ENCODE peak calls at places on chromosomes 4 and X, in four cellular contexts. O, P, Z and C are unnamed samples.

GRCh38 chr4:133270021-133270570 is 121.0 kb downstream of the PCDH10 start:
- DNase-seq in O (no peak), P (no peak), Z (no peak), C (no peak)

GRCh38 chrX:46573331-46573895 is at the start of gene CHST7:
- DNase-seq in O (peak; percentile 67), P (no peak), Z (peak; percentile 54), C (no peak)

GRCh38 chr4:102815981-102816380 is 11.4 kb downstream of the UBE2D3 start:
- DNase-seq in O (peak; percentile 30), P (no peak), Z (peak; percentile 66), C (no peak)

GRCh38 chr4:985123-985830 is 1.6 kb upstream of the IDUA start:
- DNase-seq in O (peak; percentile 46), P (peak; percentile 91), Z (peak; percentile 65), C (no peak)

GRCh38 chr4:141647982-141648381 is 11.6 kb downstream of the IL15 start:
- DNase-seq in O (no peak), P (no peak), Z (no peak), C (no peak)

GRCh38 chrX:44580466-44580865 is 37.8 kb upstream of the FUNDC1 start:
- DNase-seq in O (no peak), P (no peak), Z (no peak), C (no peak)

GRCh38 chrX:115602308-115602707 is 41.3 kb downstream of the PLS3 start:
- DNase-seq in O (no peak), P (no peak), Z (no peak), C (no peak)

GRCh38 chr4:114286275-114286674 is 306.8 kb upstream of the ARSJ start:
- DNase-seq in O (no peak), P (no peak), Z (no peak), C (no peak)

GRCh38 chr4:123018391-123018755 is 96.0 kb upstream of the NUDT6 start:
- DNase-seq in O (no peak), P (no peak), Z (no peak), C (no peak)

GRCh38 chr4:96407651-96408342 is 567.9 kb downstream of the PDHA2 start:
- DNase-seq in O (no peak), P (no peak), Z (no peak), C (no peak)

GRCh38 chr4:70722199-70722791 is 531 bp downstream of the RUFY3 start:
- DNase-seq in O (no peak), P (peak; percentile 46), Z (no peak), C (no peak)

GRCh38 chrX:104712515-104712914 is 146.5 kb downstream of the IL1RAPL2 start:
- DNase-seq in O (no peak), P (no peak), Z (no peak), C (no peak)

GRCh38 chrX:17553451-17553850 is 178.5 kb downstream of the NHS start:
- DNase-seq in O (no peak), P (no peak), Z (no peak), C (no peak)

GRCh38 chr4:184392321-184392720 is 82.0 kb downstream of the IRF2 start:
- DNase-seq in O (no peak), P (no peak), Z (no peak), C (no peak)

GRCh38 chr4:8840816-8841455 is 30.7 kb downstream of the HMX1 start:
- DNase-seq in O (no peak), P (no peak), Z (no peak), C (no peak)

GRCh38 chrX:74325130-74326059 is 21.4 kb downstream of the ZCCHC13 start:
- DNase-seq in O (no peak), P (peak; percentile 54), Z (no peak), C (no peak)

DNA sequence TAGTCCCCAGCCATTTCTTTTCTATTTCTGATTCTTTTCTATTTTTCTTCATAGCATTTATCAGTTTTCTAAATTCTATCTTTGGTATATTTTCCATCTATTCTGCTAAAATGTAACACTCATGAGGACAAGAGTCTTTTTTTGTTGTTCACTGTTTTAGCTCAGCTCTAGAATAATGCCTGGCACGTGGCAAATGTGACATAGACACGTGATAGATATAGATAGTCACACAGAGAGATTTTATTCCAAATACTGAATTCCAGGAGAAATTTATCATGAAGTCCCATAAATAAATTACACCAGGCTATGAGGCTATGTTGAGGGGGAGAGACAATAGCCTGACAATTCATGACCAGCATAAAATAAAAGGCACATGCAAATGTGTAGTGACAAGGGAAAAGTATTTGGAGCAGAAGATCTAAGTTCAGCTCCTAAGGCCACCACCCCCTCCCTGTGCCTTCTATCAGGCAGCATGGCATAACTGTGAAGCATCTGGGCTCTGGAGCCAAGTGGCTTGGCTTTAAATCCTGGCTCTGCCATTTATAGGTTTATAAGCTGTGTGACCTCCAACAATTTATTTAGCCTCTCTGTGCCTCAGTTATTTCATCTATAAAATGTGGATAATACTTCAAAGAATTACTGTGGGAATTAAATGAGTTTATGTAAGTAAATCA is 25.7 kb upstream of the PPARGC1A start:
- DNase-seq in O (no peak), P (no peak), Z (no peak), C (no peak)
- TF ChIP-seq POLR2AphosphoS2 in O (no peak), P (no peak), Z (no peak), C (no peak)

GRCh38 chr4:142762280-142762679 is 83.8 kb downstream of the INPP4B start:
- DNase-seq in O (no peak), P (no peak), Z (no peak), C (no peak)
- TF ChIP-seq POLR2AphosphoS2 in O (no peak), P (no peak), Z (no peak), C (no peak)

GRCh38 chr4:78293841-78294301 is 236.7 kb downstream of the FRAS1 start:
- DNase-seq in O (no peak), P (no peak), Z (no peak), C (no peak)

GRCh38 chr4:78297075-78297815 is 240.1 kb downstream of the FRAS1 start:
- DNase-seq in O (no peak), P (no peak), Z (no peak), C (peak; percentile 27)

GRCh38 chr4:78296261-78296660 is 239.1 kb downstream of the FRAS1 start:
- DNase-seq in O (no peak), P (no peak), Z (no peak), C (no peak)

GRCh38 chr4:78299565-78299972 is 242.4 kb downstream of the FRAS1 start:
- DNase-seq in O (no peak), P (no peak), Z (peak; percentile 30), C (peak; percentile 23)

DNA sequence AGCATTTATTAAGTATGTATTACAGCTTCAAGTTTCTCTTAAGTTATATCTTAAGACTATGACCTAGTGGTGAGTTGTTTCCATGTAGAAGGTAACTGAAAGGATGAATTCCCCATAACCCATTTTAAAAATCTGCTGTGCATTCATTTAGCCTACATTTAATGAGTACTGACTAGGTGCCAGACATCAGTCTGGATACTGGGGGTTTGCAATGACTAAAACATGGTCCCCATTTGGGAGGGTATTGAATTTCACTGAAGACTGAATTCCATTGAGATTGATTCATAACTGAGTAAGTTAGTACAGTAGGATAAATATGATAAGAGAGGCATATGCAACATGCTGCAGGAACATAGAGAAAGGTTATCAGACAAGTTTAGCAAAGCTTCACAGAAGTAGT is 241.5 kb downstream of the FRAS1 start:
- DNase-seq in O (no peak), P (no peak), Z (no peak), C (no peak)
- TF ChIP-seq POLR2AphosphoS2 in O (no peak), P (no peak), Z (no peak), C (no peak)

GRCh38 chrX:31550169-31550568 is 478.3 kb upstream of the FTHL17 start:
- DNase-seq in O (no peak), P (no peak), Z (no peak), C (no peak)
- TF ChIP-seq POLR2AphosphoS2 in O (no peak), P (no peak), Z (no peak), C (no peak)

DNA sequence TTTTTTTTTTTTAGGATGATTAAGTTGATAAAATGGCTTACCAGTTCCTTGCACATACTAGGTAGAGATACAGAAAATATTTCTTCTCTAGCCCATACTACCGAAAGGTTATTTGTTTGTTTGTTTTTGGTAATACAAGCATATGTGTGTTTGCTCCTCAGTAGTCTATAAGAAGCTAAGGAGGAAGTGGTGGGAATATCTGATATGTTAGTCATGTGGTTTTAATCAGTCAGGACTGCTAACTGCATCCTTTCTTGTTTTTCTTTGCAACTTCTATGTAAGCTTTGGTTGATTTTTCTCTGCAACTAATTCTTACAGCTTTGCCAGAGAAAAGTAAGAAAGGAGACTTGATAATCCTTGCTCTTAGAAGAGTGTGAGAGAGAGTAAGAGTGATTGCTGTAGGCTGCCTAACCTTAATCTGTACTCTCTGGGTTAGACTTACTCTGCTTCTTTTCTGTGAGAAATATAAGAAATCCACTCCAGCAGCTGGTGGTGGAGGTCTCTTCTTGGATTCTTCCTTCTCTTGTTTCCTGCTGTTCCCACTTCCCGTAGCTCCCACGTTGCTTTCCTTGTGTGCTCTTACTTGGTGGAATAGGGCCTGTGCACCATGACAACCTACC is 28.3 kb downstream of the SEPTIN11 start:
- DNase-seq in O (no peak), P (no peak), Z (no peak), C (no peak)
- TF ChIP-seq POLR2AphosphoS2 in O (no peak), P (no peak), Z (no peak), C (no peak)

DNA sequence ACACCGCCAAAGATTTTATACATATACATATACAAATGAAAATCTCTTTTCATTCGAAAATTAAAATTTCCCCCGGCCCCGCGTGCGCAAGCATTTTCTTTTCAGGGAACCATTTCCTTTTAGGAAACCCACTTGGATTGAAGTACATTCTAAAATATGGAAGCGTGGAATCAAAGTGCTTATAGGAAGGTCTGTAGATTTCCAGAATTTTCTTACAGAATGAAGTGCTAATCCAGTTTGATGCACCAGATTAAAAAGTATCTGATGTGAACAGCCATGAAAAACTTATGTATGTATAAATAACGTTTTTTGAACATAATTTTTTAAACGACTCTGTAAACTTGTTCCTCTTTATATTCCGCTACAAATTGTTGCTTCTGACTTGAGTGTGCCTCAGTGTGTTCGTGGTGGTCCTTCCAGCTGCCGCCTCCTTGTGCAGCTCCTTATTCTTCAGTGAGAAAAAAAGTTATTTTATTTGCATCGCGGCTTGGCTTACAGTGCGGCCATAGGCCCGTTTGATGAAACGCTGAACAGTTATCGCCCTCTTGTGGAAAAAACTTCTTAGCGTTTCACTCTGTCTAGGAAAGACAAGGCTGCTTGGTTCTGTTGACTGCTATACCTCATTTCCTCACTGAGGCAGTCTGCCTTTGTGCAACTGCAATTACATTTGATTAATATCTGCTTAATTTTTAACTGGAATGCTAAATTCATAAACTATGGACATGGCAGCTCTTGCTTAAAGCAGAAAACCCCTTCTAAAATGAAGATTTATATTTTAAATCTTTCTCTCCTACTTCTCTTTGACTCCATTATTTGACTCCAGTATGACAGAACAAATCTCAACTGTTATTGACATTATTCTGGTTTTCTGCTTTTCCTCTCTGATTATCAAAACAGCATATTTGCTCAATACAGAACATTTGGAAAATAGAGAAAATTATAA is 4.7 kb upstream of the NKX6-1 start:
- DNase-seq in O (peak; percentile 56), P (peak; percentile 63), Z (peak; percentile 46), C (no peak)
- TF ChIP-seq POLR2AphosphoS2 in O (no peak), P (no peak), Z (no peak), C (no peak)

DNA sequence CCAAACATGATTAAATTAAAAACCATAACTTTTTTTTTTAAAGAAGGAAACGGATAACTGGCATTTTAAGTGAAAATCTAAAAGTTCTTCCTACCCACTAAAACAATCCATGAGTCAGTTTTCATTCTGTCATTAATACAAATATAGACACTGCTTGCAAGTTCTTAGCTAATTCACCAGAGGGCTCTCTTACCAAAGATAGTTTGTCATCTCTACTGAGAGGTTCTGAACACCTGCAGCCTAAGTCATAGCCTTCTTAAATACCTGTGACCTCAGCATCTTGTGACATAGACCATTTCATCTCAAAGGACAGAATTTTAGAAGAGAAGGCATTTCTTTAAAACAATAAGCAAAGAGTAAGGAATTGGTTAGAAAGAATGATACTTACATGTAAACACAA is 65.3 kb upstream of the FAM120C start:
- DNase-seq in O (peak; percentile 15), P (no peak), Z (peak; percentile 12), C (no peak)
- TF ChIP-seq POLR2AphosphoS2 in O (no peak), P (no peak), Z (no peak), C (no peak)